ENCODE peak calls at places on chromosomes 1 and 21, in five cellular contexts. X, G, F, J and E are unnamed samples.

GRCh38 chr1:235597867-235598553 is 51.6 kb downstream of the GNG4 start:
- DNase-seq in J (peak; percentile 71), G (no peak), X (no peak), F (peak; percentile 18), E (no peak)

GRCh38 chr1:53899708-53900107 is 5.7 kb downstream of the DIO1 start:
- DNase-seq in J (no peak), G (no peak), F (no peak), X (no peak), E (no peak)

GRCh38 chr1:26537951-26538352 is 8.4 kb downstream of the RPS6KA1 start:
- DNase-seq in X (no peak), J (peak; percentile 77), G (no peak), F (peak; percentile 87), E (no peak)

GRCh38 chr1:39976732-39977131 is 21.8 kb downstream of the MFSD2A start:
- DNase-seq in F (no peak), G (no peak), X (no peak), J (no peak), E (no peak)

GRCh38 chr1:78236711-78237110 is 190.9 kb downstream of the GIPC2 start:
- DNase-seq in F (no peak), G (no peak), J (no peak), X (no peak), E (no peak)

GRCh38 chr1:211484738-211485479 is 7.1 kb downstream of the RD3 start:
- DNase-seq in J (no peak), X (no peak), F (peak; percentile 66), G (no peak), E (no peak)

GRCh38 chr1:24186711-24186992 is 437 bp downstream of the IFNLR1 start:
- DNase-seq in G (no peak), J (no peak), X (no peak), F (no peak), E (no peak)

GRCh38 chr1:9768983-9769382 is 54.8 kb downstream of the CLSTN1 start:
- DNase-seq in G (no peak), J (no peak), F (peak; percentile 21), X (no peak), E (no peak)

GRCh38 chr21:42057861-42058437 is 13.2 kb upstream of the UMODL1 start:
- DNase-seq in J (no peak), X (no peak), F (peak; percentile 57), G (no peak), E (no peak)

GRCh38 chr1:22509815-22510214 is 53.5 kb upstream of the EPHA8 start:
- DNase-seq in G (no peak), X (no peak), F (no peak), J (no peak), E (no peak)

DNA sequence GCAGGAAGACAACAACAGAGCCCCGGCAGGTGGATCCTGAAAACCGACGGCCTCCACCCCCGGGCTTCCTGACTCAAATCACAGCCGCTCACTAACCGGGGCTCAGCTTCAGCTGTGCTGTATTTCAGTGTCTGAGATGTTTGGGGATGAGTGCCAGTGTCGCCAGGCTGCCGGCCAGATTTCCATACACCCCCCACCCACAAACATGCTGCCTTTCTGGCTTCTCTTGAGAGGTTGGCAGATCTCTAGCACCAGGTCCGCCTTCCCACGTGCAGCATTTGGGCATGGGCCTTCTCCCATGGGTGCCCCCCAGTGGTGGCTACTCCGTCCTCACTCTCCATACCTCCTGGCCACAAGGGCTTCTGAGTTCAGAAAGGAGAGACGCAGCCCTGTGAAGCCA is 34.8 kb downstream of the KCNAB2 start:
- DNase-seq in X (no peak), J (no peak), F (no peak), G (no peak), E (no peak)
- TF ChIP-seq CTCF in X (no peak), J (peak; percentile 31), F (no peak), G (no peak), E (no peak)

GRCh38 chr1:232875536-232875935 is 70.3 kb downstream of the MAP10 start:
- DNase-seq in X (no peak), G (no peak), J (no peak), F (no peak), E (no peak)
- TF ChIP-seq CTCF in X (no peak), G (no peak), J (no peak), F (no peak), E (no peak)

GRCh38 chr21:43355196-43355924 is 71.6 kb downstream of the SIK1 start:
- DNase-seq in J (no peak), G (no peak), X (no peak), F (no peak), E (no peak)

GRCh38 chr21:43354666-43355065 is 72.3 kb downstream of the SIK1 start:
- DNase-seq in F (no peak), X (no peak), J (no peak), G (no peak), E (no peak)

GRCh38 chr21:43357708-43358430 is 69.1 kb downstream of the SIK1 start:
- DNase-seq in J (no peak), X (no peak), F (no peak), G (no peak), E (no peak)

GRCh38 chr21:43354016-43354420 is 72.9 kb downstream of the SIK1 start:
- DNase-seq in J (no peak), G (no peak), F (no peak), X (no peak), E (no peak)

DNA sequence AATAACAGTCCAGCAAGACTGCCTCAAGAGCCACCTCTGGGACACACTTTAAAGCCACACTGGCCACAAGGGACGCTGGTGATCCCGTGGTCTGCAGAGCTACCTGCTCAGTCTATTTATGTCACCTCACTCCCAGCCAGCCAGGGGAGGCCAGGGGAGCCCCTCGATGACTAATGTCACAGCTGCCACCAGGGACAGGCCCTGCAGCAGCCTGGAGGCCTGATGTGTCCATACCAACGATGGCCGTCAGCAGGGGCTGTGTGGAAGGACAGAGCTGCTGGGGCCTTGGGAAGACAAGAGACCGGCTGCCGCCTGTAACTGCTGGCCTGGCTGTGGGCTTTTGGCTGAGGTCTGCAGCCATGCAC is 71.0 kb downstream of the SIK1 start:
- DNase-seq in X (no peak), G (no peak), J (no peak), F (no peak), E (no peak)
- TF ChIP-seq CTCF in X (no peak), G (no peak), J (no peak), F (peak; percentile 9), E (no peak)

GRCh38 chr1:84541679-84542078 is 32.6 kb downstream of the CTBS start:
- DNase-seq in F (no peak), X (no peak), J (no peak), G (no peak), E (no peak)
- TF ChIP-seq CTCF in F (no peak), X (no peak), J (peak; percentile 26), G (no peak), E (no peak)

DNA sequence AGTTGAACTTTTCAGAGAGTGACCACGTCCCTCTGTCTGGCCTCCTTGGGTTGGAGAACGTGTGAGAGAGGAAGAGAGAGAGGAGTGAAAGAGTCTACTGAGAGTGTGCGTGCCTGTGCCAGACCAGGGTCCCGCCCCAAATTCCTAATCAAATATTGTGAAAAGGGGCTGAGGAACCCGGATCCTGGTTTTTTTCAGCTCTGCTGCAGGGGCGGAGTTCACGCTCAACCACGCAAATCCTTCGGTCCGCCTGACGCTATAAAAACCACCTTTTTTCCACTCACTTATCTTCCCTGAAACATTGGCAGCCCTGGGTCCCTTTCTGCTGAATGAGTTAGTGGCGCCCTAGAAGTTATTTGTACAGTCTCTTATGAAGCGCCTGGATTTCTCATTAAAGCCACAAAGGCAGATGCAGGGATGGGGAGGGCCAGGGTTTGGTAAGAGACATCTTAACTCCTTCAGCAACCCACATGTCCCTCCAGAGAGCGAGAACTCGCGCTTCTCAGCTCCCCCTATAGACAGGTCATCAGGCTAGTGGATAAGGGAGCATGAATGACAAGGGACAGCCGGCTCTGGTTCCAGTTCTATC is at the start of gene FMOD:
- DNase-seq in F (no peak), J (peak; percentile 53), G (peak; percentile 73), X (peak; percentile 72), E (no peak)
- TF ChIP-seq CTCF in F (no peak), J (peak; percentile 21), G (no peak), X (no peak), E (no peak)

DNA sequence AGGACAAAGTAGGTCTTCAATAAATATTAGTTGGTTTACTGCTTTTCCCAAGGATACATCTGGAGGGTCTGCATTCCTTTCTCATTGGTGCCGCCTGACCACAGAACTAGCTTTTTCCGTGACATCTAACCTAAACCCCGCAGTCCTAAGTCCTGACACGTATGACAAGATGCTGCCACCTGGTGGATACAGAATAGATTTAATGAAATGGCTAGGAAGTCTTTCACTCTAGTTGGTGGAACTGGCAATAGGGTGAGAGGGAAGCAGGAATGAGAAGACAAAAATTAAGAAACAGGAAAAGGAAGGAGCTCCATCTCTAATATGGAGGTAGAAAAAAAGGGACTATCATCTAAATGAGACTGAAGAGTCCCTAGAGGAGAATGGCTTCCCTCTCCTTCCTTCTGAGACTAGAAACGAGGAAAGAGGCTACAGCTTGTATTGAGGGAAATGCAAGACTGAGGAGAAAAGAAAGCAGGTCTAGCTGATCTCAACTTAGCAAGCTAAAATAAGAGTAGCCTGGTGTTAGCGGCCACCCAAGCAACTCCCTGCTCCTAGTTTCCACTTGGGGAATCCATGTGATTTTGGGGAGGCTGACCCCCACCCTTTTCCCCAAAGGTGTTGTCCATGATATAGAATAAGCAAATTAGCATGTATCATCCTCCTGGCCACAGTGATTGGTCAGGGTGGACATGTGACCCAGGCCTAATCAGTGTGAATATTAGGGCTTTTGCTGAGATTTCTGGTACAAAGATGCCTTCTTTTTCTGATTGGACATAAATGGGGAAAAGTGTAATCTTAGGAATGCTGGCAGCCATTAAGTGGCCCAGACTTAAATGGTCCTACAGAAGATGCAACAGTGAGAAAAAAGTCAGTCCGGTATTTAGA is 5.9 kb downstream of the RFX5 start:
- DNase-seq in X (peak; percentile 73), J (peak; percentile 93), G (no peak), F (no peak), E (no peak)
- TF ChIP-seq CTCF in X (peak; percentile 83), J (peak; percentile 72), G (peak; percentile 81), F (peak; percentile 81), E (peak; percentile 78)

GRCh38 chr1:109191377-109191776 is 22.3 kb upstream of the SARS1 start:
- DNase-seq in F (no peak), X (no peak), G (no peak), J (no peak), E (no peak)
- TF ChIP-seq CTCF in F (no peak), X (no peak), G (no peak), J (peak; percentile 19), E (no peak)

DNA sequence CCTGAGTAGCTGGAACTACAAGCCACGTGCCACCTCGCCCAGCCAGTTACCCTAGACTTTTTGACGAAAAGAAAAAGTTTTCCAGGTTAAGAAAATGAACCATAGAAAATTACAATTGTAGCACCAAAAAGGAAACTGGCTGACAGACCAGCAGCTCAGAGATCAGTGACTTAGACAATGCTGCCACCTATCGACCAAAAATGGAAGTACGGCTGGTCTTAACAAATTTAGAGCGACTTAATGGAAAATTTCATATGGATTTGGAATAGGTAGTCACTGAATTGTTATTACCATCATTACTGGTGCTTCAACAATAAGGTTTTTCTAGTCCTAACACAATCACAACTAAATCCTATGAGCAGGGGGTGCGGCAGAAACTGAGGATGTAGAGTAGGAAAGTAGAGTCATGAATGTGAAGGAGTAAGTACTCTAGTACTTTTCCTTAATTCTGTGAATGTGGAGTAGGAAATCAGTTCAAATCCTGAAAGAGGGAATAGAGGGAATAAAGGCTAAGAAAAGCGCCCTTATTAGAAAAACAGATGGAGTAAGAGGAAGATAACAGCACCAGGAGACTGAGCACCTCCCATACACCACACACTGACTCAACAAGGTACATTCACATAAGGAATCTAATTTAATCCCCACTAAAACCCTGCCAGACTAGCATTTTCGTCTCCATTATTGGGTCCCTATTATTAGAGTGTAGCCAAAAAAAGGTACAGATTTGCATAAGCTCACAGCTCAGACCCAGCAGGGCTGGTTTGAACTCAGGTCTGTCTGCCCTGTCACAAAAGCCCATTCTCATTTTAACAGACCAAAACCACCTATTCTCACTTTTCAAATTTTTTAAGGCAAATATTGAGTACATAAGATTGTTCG is 37.9 kb upstream of the MGST3 start:
- DNase-seq in F (peak; percentile 51), G (peak; percentile 79), J (peak; percentile 90), X (peak; percentile 98), E (peak; percentile 70)
- TF ChIP-seq CTCF in F (peak; percentile 94), G (peak; percentile 90), J (peak; percentile 93), X (peak; percentile 92), E (peak; percentile 97)

GRCh38 chr1:230280054-230280795 is 145.9 kb downstream of the PGBD5 start:
- DNase-seq in X (no peak), G (no peak), F (peak; percentile 74), J (no peak), E (no peak)
- TF ChIP-seq CTCF in X (no peak), G (no peak), F (no peak), J (no peak), E (no peak)